ENCODE peak calls at places on chromosomes 7 and 10, in eight cellular contexts. T, Q, J, V, S, E, M and A are unnamed samples. For H3K4me1, the result is how much of the 10 kb centered on the place peaks cover.

GRCh38 chr7:88127637-88128290 is 92.1 kb downstream of the SRI start:
- DNase-seq in S (no peak), E (no peak), J (no peak), T (no peak), Q (no peak), M (no peak), V (no peak), A (no peak)

GRCh38 chr10:12279281-12279680 is 70.1 kb upstream of the CAMK1D start:
- DNase-seq in T (no peak), Q (no peak), M (no peak), E (no peak), S (no peak), J (no peak), V (no peak), A (no peak)

GRCh38 chr7:33743594-33743993 is 161.7 kb upstream of the BMPER start:
- DNase-seq in S (no peak), Q (no peak), T (no peak), J (peak), M (no peak), E (no peak), V (no peak), A (no peak)

GRCh38 chr7:51066405-51066882 is 250.2 kb downstream of the COBL start:
- DNase-seq in Q (no peak), E (no peak), J (no peak), S (no peak), V (no peak), M (no peak), T (peak), A (no peak)

GRCh38 chr7:78764571-78764970 is 688.9 kb downstream of the MAGI2 start:
- DNase-seq in T (no peak), J (no peak), Q (no peak), S (no peak), E (no peak), V (no peak), M (no peak), A (no peak)

GRCh38 chr10:12908773-12909172 is 92.7 kb downstream of the CCDC3 start:
- DNase-seq in T (no peak), M (no peak), V (no peak), S (no peak), Q (no peak), J (no peak), E (no peak), A (no peak)

GRCh38 chr7:115779561-115779960 is 251.0 kb downstream of the TFEC start:
- DNase-seq in J (no peak), E (no peak), S (no peak), Q (no peak), V (no peak), T (no peak), M (no peak), A (no peak)

GRCh38 chr10:6052247-6053221 is 9.6 kb downstream of the IL2RA start:
- DNase-seq in E (no peak), M (peak), V (peak), Q (no peak), J (no peak), T (no peak), S (no peak), A (peak)

GRCh38 chr10:103598654-103599115 is 105.2 kb downstream of the NEURL1 start:
- DNase-seq in E (peak), J (peak), M (no peak), S (peak), Q (peak), V (no peak), T (peak), A (peak)

GRCh38 chr10:3178070-3178469 is 5.5 kb upstream of the PITRM1 start:
- DNase-seq in T (no peak), Q (no peak), V (no peak), S (no peak), J (no peak), M (no peak), E (no peak), A (no peak)

GRCh38 chr10:28291881-28292297 is 11.0 kb downstream of the MPP7 start:
- DNase-seq in T (peak), V (no peak), Q (no peak), J (no peak), E (no peak), S (peak), M (no peak), A (no peak)

GRCh38 chr7:93890464-93891068 is at the start of gene TFPI2:
- DNase-seq in Q (peak), M (no peak), E (no peak), J (peak), T (no peak), V (no peak), S (peak), A (no peak)

GRCh38 chr10:23396695-23397094 is 42.2 kb upstream of the OTUD1 start:
- DNase-seq in S (no peak), V (no peak), T (no peak), E (no peak), M (no peak), Q (no peak), J (no peak), A (no peak)

GRCh38 chr10:112025228-112025627 is 158.3 kb downstream of the GPAM start:
- DNase-seq in Q (no peak), J (no peak), E (no peak), M (no peak), V (no peak), S (no peak), T (no peak), A (no peak)

GRCh38 chr10:3778708-3779108 is 6.3 kb downstream of the KLF6 start:
- DNase-seq in M (no peak), V (no peak), E (no peak), J (no peak), Q (no peak), T (no peak), S (no peak), A (no peak)

GRCh38 chr7:78472519-78472918 is 673.9 kb downstream of the PHTF2 start:
- DNase-seq in J (no peak), M (no peak), S (no peak), E (no peak), T (no peak), Q (no peak), V (no peak), A (no peak)

GRCh38 chr10:100805543-100806355 is 60.4 kb downstream of the PAX2 start:
- DNase-seq in M (no peak), J (no peak), Q (no peak), T (no peak), E (no peak), S (no peak), V (no peak), A (no peak)

GRCh38 chr10:96743988-96744585 is 23.8 kb upstream of the PIK3AP1 start:
- DNase-seq in S (peak), Q (peak), J (no peak), M (no peak), V (no peak), E (no peak), T (peak), A (peak)
- TF ChIP-seq CTCF in S (peak), Q (peak), J (peak), M (peak), V (peak), E (no peak), T (peak), A (no peak)

GRCh38 chr7:97001656-97002554 is 3.4 kb upstream of the DLX6 start:
- DNase-seq in S (no peak), M (no peak), T (no peak), V (no peak), Q (peak), E (no peak), J (no peak), A (no peak)
- H3K4me3 ChIP-seq in S (no peak), M (no peak), T (no peak), V (no peak), Q (peak), E (no peak), J (no peak), A (no peak)

DNA sequence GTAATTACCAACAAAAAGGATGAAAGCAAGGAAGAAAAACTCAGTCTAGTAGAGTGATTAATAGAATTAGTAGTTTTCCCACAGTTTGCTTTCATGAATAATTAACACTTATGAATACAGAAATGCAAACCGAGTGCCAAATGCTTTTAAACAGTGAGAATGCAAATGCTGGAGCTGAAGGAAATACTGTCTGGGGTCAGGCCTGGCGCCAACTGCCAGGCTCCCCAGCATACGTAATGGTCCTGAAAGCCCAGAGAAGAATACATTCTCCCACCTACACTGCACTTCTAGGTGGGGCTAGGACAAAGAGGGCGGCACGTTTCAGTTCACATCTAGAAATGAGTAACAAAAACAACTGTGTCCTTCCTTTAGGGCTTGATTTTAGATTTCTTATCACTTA is 30.0 kb downstream of the GLUD1 start:
- DNase-seq in M (no peak), E (no peak), T (no peak), S (no peak), V (no peak), J (no peak), Q (no peak), A (no peak)
- H3K4me1 ChIP-seq in M (under half), E (under half), T (under half), S (under half), V (under half), J (under half), Q (under half), A (under half)

GRCh38 chr7:117385340-117386124 is 41.8 kb downstream of the ASZ1 start:
- DNase-seq in T (no peak), J (no peak), Q (peak), M (no peak), V (peak), E (peak), S (no peak), A (no peak)
- TF ChIP-seq CTCF in T (peak), J (peak), Q (peak), M (peak), V (peak), E (peak), S (no peak), A (no peak)

GRCh38 chr7:156143158-156143557 is 330.9 kb upstream of the SHH start:
- DNase-seq in Q (no peak), E (no peak), V (no peak), T (no peak), S (no peak), J (no peak), M (no peak), A (no peak)
- H3K4me3 ChIP-seq in Q (no peak), E (no peak), V (no peak), T (no peak), S (no peak), J (no peak), M (no peak), A (no peak)

GRCh38 chr10:50332108-50332846 is 81.0 kb upstream of the ASAH2 start:
- DNase-seq in V (no peak), T (no peak), S (peak), Q (no peak), J (no peak), M (no peak), E (no peak), A (no peak)

GRCh38 chr10:50334273-50334672 is 83.0 kb upstream of the ASAH2 start:
- DNase-seq in J (no peak), S (no peak), Q (no peak), E (no peak), V (no peak), T (no peak), M (no peak), A (no peak)

GRCh38 chr10:50336140-50336539 is 84.8 kb upstream of the ASAH2 start:
- DNase-seq in V (no peak), S (no peak), M (no peak), T (no peak), Q (no peak), J (no peak), E (no peak), A (no peak)

GRCh38 chr10:50335397-50335796 is 84.1 kb upstream of the ASAH2 start:
- DNase-seq in M (no peak), E (no peak), Q (no peak), S (no peak), T (no peak), V (no peak), J (no peak), A (no peak)

GRCh38 chr10:50333872-50334271 is 82.6 kb upstream of the ASAH2 start:
- DNase-seq in Q (no peak), V (no peak), M (no peak), J (no peak), S (no peak), T (no peak), E (no peak), A (no peak)
- H3K4me1 ChIP-seq in Q (under half), V (under half), M (under half), J (under half), S (under half), T (under half), E (under half), A (under half)